ENCODE peak calls at places on chromosomes 2 and 18, in four cellular contexts. N is K562, S is GM12878, Y is HepG2. K is an unnamed sample.

GRCh38 chr2:98803747-98804650 is 73.1 kb upstream of the MGAT4A start:
- DNase-seq in N (no peak), S (no peak), Y (no peak), K (no peak)

GRCh38 chr2:101657787-101658186 is 39.7 kb upstream of the MAP4K4 start:
- DNase-seq in N (no peak), S (no peak), Y (no peak), K (no peak)

GRCh38 chr18:56696966-56697365 is 45.8 kb downstream of the WDR7 start:
- DNase-seq in N (no peak), S (no peak), Y (no peak), K (peak; percentile 39)

GRCh38 chr2:21643180-21643579 is 519.4 kb downstream of the TDRD15 start:
- DNase-seq in N (no peak), S (no peak), Y (no peak), K (peak; percentile 36)

GRCh38 chr2:3487931-3488554 is 31.3 kb downstream of the ADI1 start:
- DNase-seq in N (no peak), S (no peak), Y (no peak), K (no peak)

GRCh38 chr18:24344509-24344908 is 53.1 kb downstream of the OSBPL1A start:
- DNase-seq in N (no peak), S (no peak), Y (no peak), K (no peak)

GRCh38 chr18:34364699-34365098 is 140.0 kb upstream of the NOL4 start:
- DNase-seq in N (no peak), S (no peak), Y (peak; percentile 1), K (no peak)

GRCh38 chr2:191935247-191935646 is 88.4 kb upstream of the CAVIN2 start:
- DNase-seq in N (no peak), S (no peak), Y (no peak), K (no peak)

GRCh38 chr2:234292205-234292954 is 204.5 kb downstream of the ARL4C start:
- DNase-seq in N (no peak), S (peak; percentile 80), Y (no peak), K (no peak)

GRCh38 chr2:151027147-151027546 is 234.5 kb downstream of the RBM43 start:
- DNase-seq in N (no peak), S (no peak), Y (no peak), K (no peak)

GRCh38 chr2:67485431-67485830 is 88.3 kb downstream of the ETAA1 start:
- DNase-seq in N (no peak), S (no peak), Y (no peak), K (no peak)

GRCh38 chr2:42568431-42569115 is at the start of gene MTA3:
- DNase-seq in N (peak; percentile 78), S (no peak), Y (peak; percentile 27), K (peak; percentile 41)

GRCh38 chr2:232322560-232323327 is 55.8 kb upstream of the ALPP start:
- DNase-seq in N (no peak), S (no peak), Y (no peak), K (no peak)

GRCh38 chr18:69580107-69580506 is 179.4 kb downstream of the DOK6 start:
- DNase-seq in N (no peak), S (peak; percentile 5), Y (peak; percentile 1), K (no peak)

GRCh38 chr2:166179201-166179600 is 51.4 kb upstream of the SCN1A start:
- DNase-seq in N (no peak), S (no peak), Y (no peak), K (no peak)

GRCh38 chr2:175540421-175540820 is 358.9 kb upstream of the ATP5MC3 start:
- DNase-seq in N (no peak), S (no peak), Y (no peak), K (no peak)
- TF ChIP-seq ESRRA in N (no peak), S (no peak), Y (no peak), K (no peak)

GRCh38 chr2:46313063-46313462 is 15.9 kb downstream of the EPAS1 start:
- DNase-seq in N (no peak), S (no peak), Y (no peak), K (no peak)

GRCh38 chr2:46314065-46314835 is 17.0 kb downstream of the EPAS1 start:
- DNase-seq in N (no peak), S (no peak), Y (no peak), K (no peak)

GRCh38 chr2:46318579-46319460 is 21.6 kb downstream of the EPAS1 start:
- DNase-seq in N (no peak), S (no peak), Y (no peak), K (no peak)

GRCh38 chr2:46317092-46317486 is 19.9 kb downstream of the EPAS1 start:
- DNase-seq in N (no peak), S (no peak), Y (no peak), K (no peak)

GRCh38 chr2:46315103-46315890 is 18.1 kb downstream of the EPAS1 start:
- DNase-seq in N (peak; percentile 92), S (no peak), Y (peak; percentile 97), K (peak; percentile 95)
- TF ChIP-seq JUNB in N (no peak), S (no peak), Y (peak; percentile 92), K (peak; percentile 97)

GRCh38 chr2:44596537-44597320 is 235.0 kb downstream of the CAMKMT start:
- DNase-seq in N (no peak), S (peak; percentile 53), Y (no peak), K (no peak)
- TF ChIP-seq ESRRA in N (no peak), S (no peak), Y (no peak), K (no peak)

GRCh38 chr2:239161711-239162140 is 239.1 kb downstream of the HDAC4 start:
- DNase-seq in N (no peak), S (no peak), Y (no peak), K (no peak)
- TF ChIP-seq JUNB in N (no peak), S (no peak), Y (no peak), K (no peak)

DNA sequence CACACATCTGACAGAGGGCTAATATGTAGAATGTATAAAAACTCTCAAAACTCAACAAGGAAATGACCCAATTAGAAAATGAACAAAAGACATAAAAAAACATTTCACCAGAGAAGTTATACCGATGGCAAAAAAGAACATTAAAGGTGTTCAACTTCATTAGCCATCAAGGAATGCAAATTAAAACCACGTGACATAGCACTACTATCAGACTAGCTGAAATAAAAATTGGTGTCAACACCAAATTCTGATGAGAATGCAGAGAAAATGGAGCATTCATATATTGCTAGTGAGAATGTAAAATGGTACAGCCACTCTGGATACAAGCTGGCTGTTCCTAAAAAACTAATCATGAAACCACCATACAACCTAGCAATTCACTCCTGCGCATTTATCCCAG is 128.0 kb downstream of the INSIG2 start:
- DNase-seq in N (no peak), S (no peak), Y (no peak), K (no peak)
- TF ChIP-seq ESRRA in N (no peak), S (no peak), Y (no peak), K (no peak)

GRCh38 chr2:129443235-129443884 is 536.1 kb upstream of the RAB6C start:
- DNase-seq in N (no peak), S (no peak), Y (no peak), K (no peak)
- TF ChIP-seq JUNB in N (no peak), S (no peak), Y (no peak), K (no peak)

GRCh38 chr2:9287400-9288059 is 80.9 kb downstream of the ASAP2 start:
- DNase-seq in N (no peak), S (no peak), Y (peak; percentile 62), K (peak; percentile 94)
- TF ChIP-seq ESRRA in N (no peak), S (no peak), Y (no peak), K (no peak)

GRCh38 chr2:161312996-161313395 is 4.8 kb downstream of the PSMD14 start:
- DNase-seq in N (no peak), S (no peak), Y (no peak), K (peak; percentile 4)
- TF ChIP-seq JUNB in N (no peak), S (no peak), Y (no peak), K (no peak)

GRCh38 chr2:140869107-140869506 is 1261.7 kb downstream of the LRP1B start:
- DNase-seq in N (no peak), S (no peak), Y (no peak), K (no peak)

GRCh38 chr2:140865851-140866250 is 1265.0 kb downstream of the LRP1B start:
- DNase-seq in N (no peak), S (no peak), Y (no peak), K (no peak)

GRCh38 chr2:140861666-140862065 is 1269.2 kb downstream of the LRP1B start:
- DNase-seq in N (no peak), S (no peak), Y (no peak), K (no peak)

GRCh38 chr2:140863713-140864112 is 1267.1 kb downstream of the LRP1B start:
- DNase-seq in N (peak; percentile 32), S (peak; percentile 13), Y (peak; percentile 51), K (peak; percentile 74)
- TF ChIP-seq ESRRA in N (no peak), S (no peak), Y (no peak), K (no peak)

GRCh38 chr2:12928706-12929291 is 212.1 kb downstream of the TRIB2 start:
- DNase-seq in N (no peak), S (no peak), Y (no peak), K (no peak)

GRCh38 chr2:12931211-12931844 is 214.6 kb downstream of the TRIB2 start:
- DNase-seq in N (peak; percentile 27), S (no peak), Y (peak; percentile 3), K (peak; percentile 4)

GRCh38 chr2:12929806-12930205 is 213.1 kb downstream of the TRIB2 start:
- DNase-seq in N (no peak), S (no peak), Y (no peak), K (no peak)

GRCh38 chr2:12932192-12932591 is 215.5 kb downstream of the TRIB2 start:
- DNase-seq in N (peak; percentile 22), S (no peak), Y (no peak), K (no peak)

GRCh38 chr2:12930382-12930781 is 213.6 kb downstream of the TRIB2 start:
- DNase-seq in N (no peak), S (no peak), Y (no peak), K (no peak)
- TF ChIP-seq JUNB in N (no peak), S (no peak), Y (no peak), K (no peak)